ENCODE peak calls at places on chromosome 13, in ten cellular contexts. One of them, this sample, is unnamed.

GRCh38 chr13:58144616-58145015 is 513.1 kb downstream of the PCDH17 start:
- DNase-seq in stimulated activated CD4-positive, alpha-beta T cell treated with anti-CD3 and anti-CD28 coated beads, TNF-alpha, amount 100 ng/mL, for 24 hours: no peak
- DNase-seq in stimulated activated CD8-positive, alpha-beta memory T cell treated with anti-CD3 and anti-CD28 coated beads, Interleukin-12 subunit alpha, Interleukin-12 subunit beta, amount 100 ng/mL, for 4 hours: no peak
- DNase-seq in ELR: no peak
- DNase-seq in iPS DF 6.9: no peak
- DNase-seq in sigmoid colon: no peak
- DNase-seq in NCI-H2029: no peak
- DNase-seq in aorta: no peak
- DNase-seq in fibroblast of lung: no peak
- DNase-seq in amniotic stem cell: no peak
- DNase-seq in this sample: no peak

GRCh38 chr13:28805193-28805819 is 14.8 kb upstream of the MTUS2 start:
- DNase-seq in amniotic stem cell: no peak
- DNase-seq in NCI-H2029: no peak
- DNase-seq in ELR: peak; percentile 57
- DNase-seq in iPS DF 6.9: no peak
- DNase-seq in fibroblast of lung: no peak
- DNase-seq in sigmoid colon: no peak
- DNase-seq in stimulated activated CD4-positive, alpha-beta T cell treated with anti-CD3 and anti-CD28 coated beads, TNF-alpha, amount 100 ng/mL, for 24 hours: no peak
- DNase-seq in aorta: peak; percentile 85
- DNase-seq in stimulated activated CD8-positive, alpha-beta memory T cell treated with anti-CD3 and anti-CD28 coated beads, Interleukin-12 subunit alpha, Interleukin-12 subunit beta, amount 100 ng/mL, for 4 hours: no peak
- DNase-seq in this sample: no peak

GRCh38 chr13:49858183-49858856 is 65.8 kb upstream of the KPNA3 start:
- DNase-seq in fibroblast of lung: peak; percentile 95
- DNase-seq in NCI-H2029: no peak
- DNase-seq in stimulated activated CD4-positive, alpha-beta T cell treated with anti-CD3 and anti-CD28 coated beads, TNF-alpha, amount 100 ng/mL, for 24 hours: no peak
- DNase-seq in ELR: peak; percentile 99
- DNase-seq in aorta: no peak
- DNase-seq in amniotic stem cell: peak; percentile 91
- DNase-seq in stimulated activated CD8-positive, alpha-beta memory T cell treated with anti-CD3 and anti-CD28 coated beads, Interleukin-12 subunit alpha, Interleukin-12 subunit beta, amount 100 ng/mL, for 4 hours: no peak
- DNase-seq in iPS DF 6.9: no peak
- DNase-seq in sigmoid colon: no peak
- DNase-seq in this sample: no peak

GRCh38 chr13:76758738-76759137 is 127.5 kb downstream of the KCTD12 start:
- DNase-seq in fibroblast of lung: peak; percentile 56
- DNase-seq in amniotic stem cell: no peak
- DNase-seq in stimulated activated CD4-positive, alpha-beta T cell treated with anti-CD3 and anti-CD28 coated beads, TNF-alpha, amount 100 ng/mL, for 24 hours: no peak
- DNase-seq in aorta: no peak
- DNase-seq in stimulated activated CD8-positive, alpha-beta memory T cell treated with anti-CD3 and anti-CD28 coated beads, Interleukin-12 subunit alpha, Interleukin-12 subunit beta, amount 100 ng/mL, for 4 hours: no peak
- DNase-seq in ELR: peak; percentile 10
- DNase-seq in iPS DF 6.9: no peak
- DNase-seq in NCI-H2029: no peak
- DNase-seq in sigmoid colon: no peak
- DNase-seq in this sample: no peak

GRCh38 chr13:30319130-30319529 is 11.8 kb upstream of the KATNAL1 start:
- DNase-seq in fibroblast of lung: no peak
- DNase-seq in sigmoid colon: no peak
- DNase-seq in NCI-H2029: no peak
- DNase-seq in stimulated activated CD4-positive, alpha-beta T cell treated with anti-CD3 and anti-CD28 coated beads, TNF-alpha, amount 100 ng/mL, for 24 hours: no peak
- DNase-seq in iPS DF 6.9: no peak
- DNase-seq in ELR: no peak
- DNase-seq in amniotic stem cell: no peak
- DNase-seq in stimulated activated CD8-positive, alpha-beta memory T cell treated with anti-CD3 and anti-CD28 coated beads, Interleukin-12 subunit alpha, Interleukin-12 subunit beta, amount 100 ng/mL, for 4 hours: no peak
- DNase-seq in aorta: no peak
- DNase-seq in this sample: no peak

GRCh38 chr13:113063091-113063491 is 42.5 kb upstream of the F7 start:
- DNase-seq in iPS DF 6.9: no peak
- DNase-seq in stimulated activated CD8-positive, alpha-beta memory T cell treated with anti-CD3 and anti-CD28 coated beads, Interleukin-12 subunit alpha, Interleukin-12 subunit beta, amount 100 ng/mL, for 4 hours: no peak
- DNase-seq in amniotic stem cell: no peak
- DNase-seq in NCI-H2029: no peak
- DNase-seq in sigmoid colon: no peak
- DNase-seq in fibroblast of lung: no peak
- DNase-seq in aorta: peak; percentile 66
- DNase-seq in stimulated activated CD4-positive, alpha-beta T cell treated with anti-CD3 and anti-CD28 coated beads, TNF-alpha, amount 100 ng/mL, for 24 hours: no peak
- DNase-seq in ELR: no peak
- DNase-seq in this sample: no peak

GRCh38 chr13:112134150-112135075 is 67.5 kb downstream of the SOX1 start:
- DNase-seq in aorta: no peak
- DNase-seq in fibroblast of lung: no peak
- DNase-seq in amniotic stem cell: no peak
- DNase-seq in sigmoid colon: no peak
- DNase-seq in iPS DF 6.9: no peak
- DNase-seq in stimulated activated CD8-positive, alpha-beta memory T cell treated with anti-CD3 and anti-CD28 coated beads, Interleukin-12 subunit alpha, Interleukin-12 subunit beta, amount 100 ng/mL, for 4 hours: no peak
- DNase-seq in stimulated activated CD4-positive, alpha-beta T cell treated with anti-CD3 and anti-CD28 coated beads, TNF-alpha, amount 100 ng/mL, for 24 hours: no peak
- DNase-seq in ELR: no peak
- DNase-seq in NCI-H2029: no peak
- DNase-seq in this sample: no peak

GRCh38 chr13:46486270-46486669 is 66.7 kb upstream of the LRCH1 start:
- DNase-seq in aorta: no peak
- DNase-seq in sigmoid colon: no peak
- DNase-seq in ELR: no peak
- DNase-seq in stimulated activated CD4-positive, alpha-beta T cell treated with anti-CD3 and anti-CD28 coated beads, TNF-alpha, amount 100 ng/mL, for 24 hours: no peak
- DNase-seq in fibroblast of lung: no peak
- DNase-seq in NCI-H2029: no peak
- DNase-seq in iPS DF 6.9: no peak
- DNase-seq in stimulated activated CD8-positive, alpha-beta memory T cell treated with anti-CD3 and anti-CD28 coated beads, Interleukin-12 subunit alpha, Interleukin-12 subunit beta, amount 100 ng/mL, for 4 hours: no peak
- DNase-seq in amniotic stem cell: no peak
- DNase-seq in this sample: no peak

GRCh38 chr13:38630780-38631179 is 56.1 kb upstream of the FREM2 start:
- DNase-seq in fibroblast of lung: peak; percentile 83
- DNase-seq in stimulated activated CD8-positive, alpha-beta memory T cell treated with anti-CD3 and anti-CD28 coated beads, Interleukin-12 subunit alpha, Interleukin-12 subunit beta, amount 100 ng/mL, for 4 hours: no peak
- DNase-seq in stimulated activated CD4-positive, alpha-beta T cell treated with anti-CD3 and anti-CD28 coated beads, TNF-alpha, amount 100 ng/mL, for 24 hours: no peak
- DNase-seq in amniotic stem cell: peak; percentile 9
- DNase-seq in NCI-H2029: no peak
- DNase-seq in sigmoid colon: no peak
- DNase-seq in ELR: peak; percentile 26
- DNase-seq in iPS DF 6.9: no peak
- DNase-seq in aorta: no peak
- DNase-seq in this sample: no peak

GRCh38 chr13:113184568-113185440 is 23.7 kb downstream of the PCID2 start:
- DNase-seq in stimulated activated CD8-positive, alpha-beta memory T cell treated with anti-CD3 and anti-CD28 coated beads, Interleukin-12 subunit alpha, Interleukin-12 subunit beta, amount 100 ng/mL, for 4 hours: no peak
- DNase-seq in sigmoid colon: no peak
- DNase-seq in stimulated activated CD4-positive, alpha-beta T cell treated with anti-CD3 and anti-CD28 coated beads, TNF-alpha, amount 100 ng/mL, for 24 hours: no peak
- DNase-seq in fibroblast of lung: no peak
- DNase-seq in amniotic stem cell: no peak
- DNase-seq in ELR: no peak
- DNase-seq in aorta: no peak
- DNase-seq in NCI-H2029: no peak
- DNase-seq in iPS DF 6.9: no peak
- DNase-seq in this sample: no peak

GRCh38 chr13:31957772-31958171 is 73.8 kb upstream of the FRY start:
- DNase-seq in stimulated activated CD8-positive, alpha-beta memory T cell treated with anti-CD3 and anti-CD28 coated beads, Interleukin-12 subunit alpha, Interleukin-12 subunit beta, amount 100 ng/mL, for 4 hours: no peak
- DNase-seq in ELR: peak; percentile 31
- DNase-seq in aorta: no peak
- DNase-seq in sigmoid colon: no peak
- DNase-seq in NCI-H2029: no peak
- DNase-seq in fibroblast of lung: no peak
- DNase-seq in stimulated activated CD4-positive, alpha-beta T cell treated with anti-CD3 and anti-CD28 coated beads, TNF-alpha, amount 100 ng/mL, for 24 hours: no peak
- DNase-seq in iPS DF 6.9: no peak
- DNase-seq in amniotic stem cell: no peak
- DNase-seq in this sample: no peak

GRCh38 chr13:112686987-112687386 is 2.9 kb upstream of the ATP11A start:
- DNase-seq in stimulated activated CD8-positive, alpha-beta memory T cell treated with anti-CD3 and anti-CD28 coated beads, Interleukin-12 subunit alpha, Interleukin-12 subunit beta, amount 100 ng/mL, for 4 hours: no peak
- DNase-seq in ELR: no peak
- DNase-seq in stimulated activated CD4-positive, alpha-beta T cell treated with anti-CD3 and anti-CD28 coated beads, TNF-alpha, amount 100 ng/mL, for 24 hours: no peak
- DNase-seq in sigmoid colon: no peak
- DNase-seq in NCI-H2029: no peak
- DNase-seq in iPS DF 6.9: no peak
- DNase-seq in aorta: peak; percentile 30
- DNase-seq in fibroblast of lung: no peak
- DNase-seq in amniotic stem cell: no peak
- DNase-seq in this sample: no peak

GRCh38 chr13:92044351-92044750 is 645.9 kb downstream of the GPC5 start:
- DNase-seq in iPS DF 6.9: no peak
- DNase-seq in ELR: no peak
- DNase-seq in amniotic stem cell: no peak
- DNase-seq in aorta: no peak
- DNase-seq in sigmoid colon: no peak
- DNase-seq in stimulated activated CD8-positive, alpha-beta memory T cell treated with anti-CD3 and anti-CD28 coated beads, Interleukin-12 subunit alpha, Interleukin-12 subunit beta, amount 100 ng/mL, for 4 hours: no peak
- DNase-seq in NCI-H2029: no peak
- DNase-seq in fibroblast of lung: no peak
- DNase-seq in stimulated activated CD4-positive, alpha-beta T cell treated with anti-CD3 and anti-CD28 coated beads, TNF-alpha, amount 100 ng/mL, for 24 hours: no peak
- DNase-seq in this sample: no peak

GRCh38 chr13:110916671-110917142 is 1.8 kb upstream of the ANKRD10 start:
- DNase-seq in ELR: peak; percentile 68
- DNase-seq in stimulated activated CD8-positive, alpha-beta memory T cell treated with anti-CD3 and anti-CD28 coated beads, Interleukin-12 subunit alpha, Interleukin-12 subunit beta, amount 100 ng/mL, for 4 hours: no peak
- DNase-seq in NCI-H2029: no peak
- DNase-seq in sigmoid colon: no peak
- DNase-seq in amniotic stem cell: peak; percentile 55
- DNase-seq in fibroblast of lung: peak; percentile 51
- DNase-seq in aorta: no peak
- DNase-seq in iPS DF 6.9: no peak
- DNase-seq in stimulated activated CD4-positive, alpha-beta T cell treated with anti-CD3 and anti-CD28 coated beads, TNF-alpha, amount 100 ng/mL, for 24 hours: no peak
- DNase-seq in this sample: no peak

GRCh38 chr13:45615501-45616101 is at the start of gene ERICH6B:
- DNase-seq in sigmoid colon: no peak
- DNase-seq in amniotic stem cell: no peak
- DNase-seq in ELR: peak; percentile 39
- DNase-seq in stimulated activated CD8-positive, alpha-beta memory T cell treated with anti-CD3 and anti-CD28 coated beads, Interleukin-12 subunit alpha, Interleukin-12 subunit beta, amount 100 ng/mL, for 4 hours: no peak
- DNase-seq in fibroblast of lung: peak; percentile 21
- DNase-seq in iPS DF 6.9: peak; percentile 47
- DNase-seq in NCI-H2029: no peak
- DNase-seq in aorta: no peak
- DNase-seq in stimulated activated CD4-positive, alpha-beta T cell treated with anti-CD3 and anti-CD28 coated beads, TNF-alpha, amount 100 ng/mL, for 24 hours: no peak
- DNase-seq in this sample: no peak

GRCh38 chr13:42524487-42525034 is 49.4 kb upstream of the TNFSF11 start:
- DNase-seq in fibroblast of lung: peak; percentile 17
- DNase-seq in NCI-H2029: no peak
- DNase-seq in iPS DF 6.9: no peak
- DNase-seq in sigmoid colon: no peak
- DNase-seq in amniotic stem cell: no peak
- DNase-seq in stimulated activated CD4-positive, alpha-beta T cell treated with anti-CD3 and anti-CD28 coated beads, TNF-alpha, amount 100 ng/mL, for 24 hours: no peak
- DNase-seq in stimulated activated CD8-positive, alpha-beta memory T cell treated with anti-CD3 and anti-CD28 coated beads, Interleukin-12 subunit alpha, Interleukin-12 subunit beta, amount 100 ng/mL, for 4 hours: no peak
- DNase-seq in ELR: peak; percentile 15
- DNase-seq in aorta: no peak
- DNase-seq in this sample: no peak

GRCh38 chr13:74201530-74201929 is 67.3 kb upstream of the KLF12 start:
- DNase-seq in amniotic stem cell: no peak
- DNase-seq in sigmoid colon: no peak
- DNase-seq in aorta: no peak
- DNase-seq in NCI-H2029: no peak
- DNase-seq in iPS DF 6.9: no peak
- DNase-seq in stimulated activated CD8-positive, alpha-beta memory T cell treated with anti-CD3 and anti-CD28 coated beads, Interleukin-12 subunit alpha, Interleukin-12 subunit beta, amount 100 ng/mL, for 4 hours: no peak
- DNase-seq in stimulated activated CD4-positive, alpha-beta T cell treated with anti-CD3 and anti-CD28 coated beads, TNF-alpha, amount 100 ng/mL, for 24 hours: no peak
- DNase-seq in ELR: no peak
- DNase-seq in fibroblast of lung: no peak
- DNase-seq in this sample: no peak

GRCh38 chr13:110458594-110459365 is 102.7 kb downstream of the RAB20 start:
- DNase-seq in sigmoid colon: no peak
- DNase-seq in aorta: no peak
- DNase-seq in iPS DF 6.9: no peak
- DNase-seq in amniotic stem cell: no peak
- DNase-seq in stimulated activated CD8-positive, alpha-beta memory T cell treated with anti-CD3 and anti-CD28 coated beads, Interleukin-12 subunit alpha, Interleukin-12 subunit beta, amount 100 ng/mL, for 4 hours: no peak
- DNase-seq in NCI-H2029: no peak
- DNase-seq in ELR: no peak
- DNase-seq in stimulated activated CD4-positive, alpha-beta T cell treated with anti-CD3 and anti-CD28 coated beads, TNF-alpha, amount 100 ng/mL, for 24 hours: no peak
- DNase-seq in fibroblast of lung: no peak
- DNase-seq in this sample: no peak

GRCh38 chr13:111637365-111637764 is 316.9 kb downstream of the TEX29 start:
- DNase-seq in amniotic stem cell: no peak
- DNase-seq in NCI-H2029: no peak
- DNase-seq in aorta: no peak
- DNase-seq in sigmoid colon: no peak
- DNase-seq in fibroblast of lung: no peak
- DNase-seq in stimulated activated CD8-positive, alpha-beta memory T cell treated with anti-CD3 and anti-CD28 coated beads, Interleukin-12 subunit alpha, Interleukin-12 subunit beta, amount 100 ng/mL, for 4 hours: no peak
- DNase-seq in iPS DF 6.9: no peak
- DNase-seq in stimulated activated CD4-positive, alpha-beta T cell treated with anti-CD3 and anti-CD28 coated beads, TNF-alpha, amount 100 ng/mL, for 24 hours: no peak
- DNase-seq in ELR: no peak
- DNase-seq in this sample: no peak

GRCh38 chr13:67063036-67063435 is 167.1 kb downstream of the PCDH9 start:
- DNase-seq in aorta: no peak
- DNase-seq in stimulated activated CD8-positive, alpha-beta memory T cell treated with anti-CD3 and anti-CD28 coated beads, Interleukin-12 subunit alpha, Interleukin-12 subunit beta, amount 100 ng/mL, for 4 hours: no peak
- DNase-seq in stimulated activated CD4-positive, alpha-beta T cell treated with anti-CD3 and anti-CD28 coated beads, TNF-alpha, amount 100 ng/mL, for 24 hours: no peak
- DNase-seq in iPS DF 6.9: no peak
- DNase-seq in ELR: no peak
- DNase-seq in fibroblast of lung: no peak
- DNase-seq in amniotic stem cell: no peak
- DNase-seq in NCI-H2029: no peak
- DNase-seq in sigmoid colon: no peak
- DNase-seq in this sample: no peak

GRCh38 chr13:66992183-66992582 is 238.0 kb downstream of the PCDH9 start:
- DNase-seq in NCI-H2029: no peak
- DNase-seq in fibroblast of lung: peak; percentile 88
- DNase-seq in amniotic stem cell: no peak
- DNase-seq in ELR: no peak
- DNase-seq in stimulated activated CD8-positive, alpha-beta memory T cell treated with anti-CD3 and anti-CD28 coated beads, Interleukin-12 subunit alpha, Interleukin-12 subunit beta, amount 100 ng/mL, for 4 hours: no peak
- DNase-seq in aorta: no peak
- DNase-seq in iPS DF 6.9: no peak
- DNase-seq in stimulated activated CD4-positive, alpha-beta T cell treated with anti-CD3 and anti-CD28 coated beads, TNF-alpha, amount 100 ng/mL, for 24 hours: no peak
- DNase-seq in sigmoid colon: no peak
- DNase-seq in this sample: no peak

GRCh38 chr13:47499358-47500150 is 501.5 kb downstream of the SUCLA2 start:
- DNase-seq in stimulated activated CD8-positive, alpha-beta memory T cell treated with anti-CD3 and anti-CD28 coated beads, Interleukin-12 subunit alpha, Interleukin-12 subunit beta, amount 100 ng/mL, for 4 hours: no peak
- DNase-seq in sigmoid colon: no peak
- DNase-seq in NCI-H2029: no peak
- DNase-seq in ELR: peak; percentile 89
- DNase-seq in iPS DF 6.9: no peak
- DNase-seq in aorta: no peak
- DNase-seq in stimulated activated CD4-positive, alpha-beta T cell treated with anti-CD3 and anti-CD28 coated beads, TNF-alpha, amount 100 ng/mL, for 24 hours: no peak
- DNase-seq in fibroblast of lung: peak; percentile 96
- DNase-seq in amniotic stem cell: peak; percentile 56
- DNase-seq in this sample: no peak

GRCh38 chr13:95588721-95589120 is 36.2 kb downstream of the CLDN10 start:
- DNase-seq in ELR: peak; percentile 46
- DNase-seq in stimulated activated CD8-positive, alpha-beta memory T cell treated with anti-CD3 and anti-CD28 coated beads, Interleukin-12 subunit alpha, Interleukin-12 subunit beta, amount 100 ng/mL, for 4 hours: no peak
- DNase-seq in iPS DF 6.9: no peak
- DNase-seq in amniotic stem cell: no peak
- DNase-seq in NCI-H2029: no peak
- DNase-seq in fibroblast of lung: no peak
- DNase-seq in stimulated activated CD4-positive, alpha-beta T cell treated with anti-CD3 and anti-CD28 coated beads, TNF-alpha, amount 100 ng/mL, for 24 hours: no peak
- DNase-seq in aorta: no peak
- DNase-seq in sigmoid colon: no peak
- DNase-seq in this sample: no peak

GRCh38 chr13:110525328-110526319 is 35.9 kb downstream of the RAB20 start:
- DNase-seq in sigmoid colon: peak; percentile 60
- DNase-seq in fibroblast of lung: no peak
- DNase-seq in stimulated activated CD4-positive, alpha-beta T cell treated with anti-CD3 and anti-CD28 coated beads, TNF-alpha, amount 100 ng/mL, for 24 hours: no peak
- DNase-seq in iPS DF 6.9: no peak
- DNase-seq in amniotic stem cell: no peak
- DNase-seq in stimulated activated CD8-positive, alpha-beta memory T cell treated with anti-CD3 and anti-CD28 coated beads, Interleukin-12 subunit alpha, Interleukin-12 subunit beta, amount 100 ng/mL, for 4 hours: no peak
- DNase-seq in ELR: no peak
- DNase-seq in NCI-H2029: peak; percentile 98
- DNase-seq in aorta: no peak
- DNase-seq in this sample: no peak

GRCh38 chr13:44273991-44274810 is 99.4 kb upstream of the SERP2 start:
- DNase-seq in stimulated activated CD8-positive, alpha-beta memory T cell treated with anti-CD3 and anti-CD28 coated beads, Interleukin-12 subunit alpha, Interleukin-12 subunit beta, amount 100 ng/mL, for 4 hours: no peak
- DNase-seq in fibroblast of lung: peak; percentile 94
- DNase-seq in iPS DF 6.9: no peak
- DNase-seq in NCI-H2029: peak; percentile 36
- DNase-seq in aorta: no peak
- DNase-seq in amniotic stem cell: peak; percentile 34
- DNase-seq in stimulated activated CD4-positive, alpha-beta T cell treated with anti-CD3 and anti-CD28 coated beads, TNF-alpha, amount 100 ng/mL, for 24 hours: no peak
- DNase-seq in ELR: peak; percentile 74
- DNase-seq in sigmoid colon: no peak
- DNase-seq in this sample: no peak

GRCh38 chr13:25468330-25469178 is 96.8 kb downstream of the ATP8A2 start:
- DNase-seq in fibroblast of lung: no peak
- DNase-seq in amniotic stem cell: no peak
- DNase-seq in sigmoid colon: no peak
- DNase-seq in iPS DF 6.9: no peak
- DNase-seq in ELR: peak; percentile 9
- DNase-seq in stimulated activated CD4-positive, alpha-beta T cell treated with anti-CD3 and anti-CD28 coated beads, TNF-alpha, amount 100 ng/mL, for 24 hours: no peak
- DNase-seq in aorta: no peak
- DNase-seq in NCI-H2029: peak; percentile 40
- DNase-seq in stimulated activated CD8-positive, alpha-beta memory T cell treated with anti-CD3 and anti-CD28 coated beads, Interleukin-12 subunit alpha, Interleukin-12 subunit beta, amount 100 ng/mL, for 4 hours: no peak
- DNase-seq in this sample: no peak

GRCh38 chr13:80419416-80419815 is 78.5 kb upstream of the SPRY2 start:
- DNase-seq in iPS DF 6.9: no peak
- DNase-seq in sigmoid colon: no peak
- DNase-seq in fibroblast of lung: no peak
- DNase-seq in ELR: no peak
- DNase-seq in aorta: no peak
- DNase-seq in stimulated activated CD8-positive, alpha-beta memory T cell treated with anti-CD3 and anti-CD28 coated beads, Interleukin-12 subunit alpha, Interleukin-12 subunit beta, amount 100 ng/mL, for 4 hours: no peak
- DNase-seq in NCI-H2029: no peak
- DNase-seq in amniotic stem cell: no peak
- DNase-seq in stimulated activated CD4-positive, alpha-beta T cell treated with anti-CD3 and anti-CD28 coated beads, TNF-alpha, amount 100 ng/mL, for 24 hours: no peak
- DNase-seq in this sample: no peak

GRCh38 chr13:67221630-67222226 is 8.4 kb downstream of the PCDH9 start:
- DNase-seq in NCI-H2029: no peak
- DNase-seq in sigmoid colon: no peak
- DNase-seq in ELR: no peak
- DNase-seq in amniotic stem cell: no peak
- DNase-seq in fibroblast of lung: no peak
- DNase-seq in stimulated activated CD8-positive, alpha-beta memory T cell treated with anti-CD3 and anti-CD28 coated beads, Interleukin-12 subunit alpha, Interleukin-12 subunit beta, amount 100 ng/mL, for 4 hours: no peak
- DNase-seq in stimulated activated CD4-positive, alpha-beta T cell treated with anti-CD3 and anti-CD28 coated beads, TNF-alpha, amount 100 ng/mL, for 24 hours: no peak
- DNase-seq in iPS DF 6.9: no peak
- DNase-seq in aorta: no peak
- DNase-seq in this sample: no peak